ENCODE peak calls at places on chromosomes 12 and 14, in eight cellular contexts. X, E, S, O, Y, Q, T and L are unnamed samples.

GRCh38 chr14:51424041-51424440 is 184.0 kb downstream of the TMX1 start:
- DNase-seq in S (no peak), E (no peak), Y (no peak), Q (no peak), T (no peak), X (no peak), O (no peak), L (no peak)

GRCh38 chr12:89882051-89882450 is 173.4 kb upstream of the ATP2B1 start:
- DNase-seq in Y (no peak), O (peak), X (no peak), E (peak), Q (no peak), S (no peak), T (no peak), L (peak)

GRCh38 chr14:25953532-25954144 is 644.2 kb downstream of the NOVA1 start:
- DNase-seq in S (peak), E (peak), Y (peak), O (peak), X (no peak), Q (no peak), T (no peak), L (no peak)

GRCh38 chr14:105144666-105145380 is 23.8 kb downstream of the JAG2 start:
- DNase-seq in Q (no peak), S (no peak), E (no peak), T (no peak), X (no peak), Y (no peak), O (no peak), L (no peak)

GRCh38 chr14:98028156-98028555 is 1231.0 kb downstream of the VRK1 start:
- DNase-seq in T (no peak), O (no peak), X (no peak), Y (no peak), E (no peak), S (no peak), Q (no peak), L (no peak)

GRCh38 chr12:84874125-84874824 is 38.3 kb downstream of the SLC6A15 start:
- DNase-seq in Y (no peak), E (peak), O (peak), T (peak), X (peak), S (peak), Q (peak), L (peak)

GRCh38 chr12:20451759-20452158 is 83.4 kb downstream of the PDE3A start:
- DNase-seq in Y (no peak), X (no peak), Q (no peak), E (no peak), O (peak), T (no peak), S (no peak), L (peak)

GRCh38 chr12:131159660-131160059 is 206.0 kb downstream of the ADGRD1 start:
- DNase-seq in S (no peak), Q (no peak), Y (no peak), E (no peak), T (no peak), O (no peak), X (peak), L (no peak)

GRCh38 chr12:19298837-19299605 is 140.3 kb upstream of the AEBP2 start:
- DNase-seq in Q (no peak), E (no peak), T (no peak), Y (no peak), X (no peak), O (no peak), S (peak), L (no peak)

GRCh38 chr12:127106723-127107122 is 1160.2 kb upstream of the TMEM132C start:
- DNase-seq in Y (no peak), O (no peak), E (no peak), T (no peak), Q (no peak), X (no peak), S (no peak), L (no peak)

GRCh38 chr12:117571321-117571720 is 209.9 kb upstream of the NOS1 start:
- DNase-seq in Y (no peak), Q (no peak), X (no peak), E (no peak), O (no peak), T (no peak), S (no peak), L (no peak)

GRCh38 chr12:48980953-48981756 is 3.0 kb downstream of the WNT1 start:
- DNase-seq in O (no peak), Q (no peak), Y (no peak), T (peak), E (no peak), X (no peak), S (no peak), L (no peak)

GRCh38 chr14:65373671-65374039 is 38.9 kb upstream of the FUT8 start:
- DNase-seq in T (no peak), S (peak), X (no peak), Q (no peak), Y (no peak), E (peak), O (no peak), L (no peak)

GRCh38 chr12:108939594-108939993 is 59.7 kb downstream of the DAO start:
- DNase-seq in Q (no peak), S (peak), Y (no peak), O (peak), E (peak), T (peak), X (peak), L (no peak)

GRCh38 chr14:67270354-67270753 is 29.1 kb downstream of the PALS1 start:
- DNase-seq in X (no peak), S (no peak), Q (no peak), O (peak), E (peak), Y (no peak), T (no peak), L (no peak)

GRCh38 chr12:47082963-47083621 is 3.3 kb upstream of the AMIGO2 start:
- DNase-seq in S (peak), E (peak), T (no peak), Q (peak), X (no peak), Y (no peak), O (peak), L (peak)

GRCh38 chr12:45583011-45583657 is 146.4 kb upstream of the ARID2 start:
- DNase-seq in S (no peak), Q (peak), T (no peak), Y (peak), X (no peak), E (peak), O (peak), L (no peak)

GRCh38 chr14:28772613-28773012 is 6.0 kb downstream of the FOXG1 start:
- DNase-seq in Q (no peak), E (no peak), O (no peak), T (no peak), S (no peak), X (no peak), Y (no peak), L (no peak)
- H3K4me3 ChIP-seq in Q (no peak), E (no peak), O (no peak), T (no peak), S (no peak), X (no peak), Y (no peak), L (no peak)

GRCh38 chr12:71315328-71315960 is 124.2 kb upstream of the LGR5 start:
- DNase-seq in S (no peak), Q (no peak), T (no peak), O (no peak), X (no peak), E (peak), Y (no peak), L (no peak)
- TF ChIP-seq CTCF in S (no peak), Q (no peak), T (no peak), O (no peak), X (no peak), E (no peak), Y (no peak), L (no peak)

GRCh38 chr12:93379432-93380308 is 1.9 kb downstream of the NUDT4 start:
- DNase-seq in E (no peak), S (no peak), T (no peak), X (no peak), O (no peak), Y (no peak), Q (no peak), L (no peak)

GRCh38 chr12:93377252-93377542 is 528 bp upstream of the NUDT4 start:
- DNase-seq in S (no peak), Q (no peak), E (no peak), X (no peak), O (no peak), Y (no peak), T (no peak), L (no peak)

GRCh38 chr12:93378373-93379310 is 917 bp downstream of the NUDT4 start:
- DNase-seq in S (peak), O (peak), Q (peak), X (no peak), Y (peak), E (peak), T (peak), L (peak)

GRCh38 chr12:93381183-93381975 is 3.7 kb downstream of the NUDT4 start:
- DNase-seq in X (no peak), E (peak), Q (no peak), T (no peak), Y (no peak), O (peak), S (no peak), L (no peak)

DNA sequence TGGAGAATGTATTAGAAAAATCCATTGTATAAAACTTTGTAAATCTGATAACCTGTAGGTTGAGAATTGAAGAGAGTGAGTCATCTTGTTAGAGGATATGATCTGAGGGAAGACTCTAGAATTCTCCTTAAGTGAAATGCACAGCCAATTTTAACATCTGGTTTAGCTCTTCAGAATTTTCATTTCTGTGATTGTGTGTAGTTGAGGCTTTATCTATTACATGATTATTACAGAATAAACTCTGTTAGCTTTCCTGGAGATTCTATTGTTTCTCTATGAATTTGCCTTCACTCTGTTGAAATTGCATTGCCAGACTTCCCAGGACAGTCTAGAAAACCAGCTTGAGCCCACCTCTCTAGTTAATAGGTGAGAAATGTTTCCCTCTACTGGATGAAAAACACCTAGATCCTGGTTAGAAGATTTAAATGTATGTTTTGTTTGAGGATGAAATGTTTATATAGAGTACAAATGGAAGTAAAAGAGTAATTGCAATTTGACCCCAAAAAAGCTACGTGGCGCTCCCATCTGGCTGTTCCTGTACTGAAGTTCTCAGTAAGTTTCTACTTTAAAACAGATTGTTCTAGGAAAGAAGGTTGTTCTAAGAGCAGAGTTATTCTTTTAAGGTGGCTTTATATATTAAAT is 2.9 kb downstream of the NUDT4 start:
- DNase-seq in E (peak), Y (no peak), S (peak), Q (no peak), X (no peak), T (no peak), O (peak), L (no peak)
- H3K4me3 ChIP-seq in E (peak), Y (peak), S (peak), Q (peak), X (peak), T (peak), O (peak), L (peak)

GRCh38 chr12:71685961-71686657 is at the start of gene TMEM19:
- DNase-seq in Y (peak), O (peak), X (peak), Q (peak), S (peak), E (peak), T (peak), L (no peak)
- TF ChIP-seq CTCF in Y (peak), O (peak), X (peak), Q (peak), S (peak), E (peak), T (peak), L (peak)

GRCh38 chr12:38772427-38772826 is 133.0 kb downstream of the CPNE8 start:
- DNase-seq in E (no peak), S (no peak), O (no peak), T (no peak), Y (no peak), X (no peak), Q (no peak), L (no peak)
- H3K4me3 ChIP-seq in E (no peak), S (no peak), O (no peak), T (no peak), Y (peak), X (no peak), Q (no peak), L (no peak)

GRCh38 chr12:113005759-113006158 is 27.4 kb downstream of the OAS2 start:
- DNase-seq in Y (no peak), T (peak), E (no peak), S (peak), O (no peak), Q (no peak), X (peak), L (no peak)
- TF ChIP-seq CTCF in Y (no peak), T (peak), E (peak), S (peak), O (peak), Q (peak), X (peak), L (peak)

GRCh38 chr12:9757433-9758025 is 3.2 kb downstream of the CD69 start:
- DNase-seq in T (no peak), Y (no peak), O (no peak), S (no peak), E (no peak), Q (no peak), X (no peak), L (no peak)
- H3K4me3 ChIP-seq in T (peak), Y (no peak), O (no peak), S (no peak), E (no peak), Q (no peak), X (no peak), L (no peak)